ENCODE peak calls at places on chromosomes 12 and 14, in five cellular contexts. One of them, this sample, is unnamed. For H3F3A, the result is how much of the 10 kb centered on the place peaks cover.

GRCh38 chr12:88922816-88923215 is 342.5 kb upstream of the KITLG start:
- DNase-seq in PC-3: no peak
- DNase-seq in GM23248: peak
- DNase-seq in neural progenitor cell: no peak
- DNase-seq in SK-N-SH: no peak
- DNase-seq in this sample: no peak

GRCh38 chr14:20456971-20457370 is 1.9 kb downstream of the APEX1 start:
- DNase-seq in PC-3: no peak
- DNase-seq in GM23248: no peak
- DNase-seq in neural progenitor cell: no peak
- DNase-seq in SK-N-SH: no peak
- DNase-seq in this sample: no peak

GRCh38 chr12:46187023-46187422 is 81.8 kb downstream of the SLC38A1 start:
- DNase-seq in PC-3: peak
- DNase-seq in GM23248: peak
- DNase-seq in neural progenitor cell: no peak
- DNase-seq in SK-N-SH: no peak
- DNase-seq in this sample: no peak

GRCh38 chr12:111600296-111600562 is 1.1 kb upstream of the ATXN2 start:
- DNase-seq in PC-3: no peak
- DNase-seq in GM23248: no peak
- DNase-seq in neural progenitor cell: no peak
- DNase-seq in SK-N-SH: no peak
- DNase-seq in this sample: no peak

GRCh38 chr12:32273063-32273521 is 126.3 kb upstream of the FGD4 start:
- DNase-seq in PC-3: peak
- DNase-seq in GM23248: peak
- DNase-seq in neural progenitor cell: no peak
- DNase-seq in SK-N-SH: no peak
- DNase-seq in this sample: no peak

GRCh38 chr12:43148711-43149110 is 403.3 kb downstream of the ADAMTS20 start:
- DNase-seq in PC-3: no peak
- DNase-seq in GM23248: peak
- DNase-seq in neural progenitor cell: no peak
- DNase-seq in SK-N-SH: no peak
- DNase-seq in this sample: no peak

GRCh38 chr12:126926023-126926600 is 1340.9 kb upstream of the TMEM132C start:
- DNase-seq in PC-3: peak
- DNase-seq in GM23248: peak
- DNase-seq in neural progenitor cell: peak
- DNase-seq in SK-N-SH: no peak
- DNase-seq in this sample: no peak

GRCh38 chr12:93186131-93186530 is 191.6 kb upstream of the NUDT4 start:
- DNase-seq in PC-3: no peak
- DNase-seq in GM23248: peak
- DNase-seq in neural progenitor cell: no peak
- DNase-seq in SK-N-SH: no peak
- DNase-seq in this sample: no peak

GRCh38 chr12:5184159-5184558 is 140.5 kb downstream of the KCNA5 start:
- DNase-seq in PC-3: no peak
- DNase-seq in GM23248: peak
- DNase-seq in neural progenitor cell: no peak
- DNase-seq in SK-N-SH: no peak
- DNase-seq in this sample: peak

GRCh38 chr12:49021292-49021915 is 2.8 kb upstream of the PRKAG1 start:
- DNase-seq in PC-3: no peak
- DNase-seq in GM23248: no peak
- DNase-seq in neural progenitor cell: no peak
- DNase-seq in SK-N-SH: peak
- DNase-seq in this sample: no peak

GRCh38 chr14:24132061-24132685 is 1.7 kb downstream of the FITM1 start:
- DNase-seq in PC-3: no peak
- DNase-seq in GM23248: no peak
- DNase-seq in neural progenitor cell: no peak
- DNase-seq in SK-N-SH: no peak
- DNase-seq in this sample: no peak

GRCh38 chr12:4809013-4809448 is 88.8 kb downstream of the GALNT8 start:
- DNase-seq in PC-3: no peak
- DNase-seq in GM23248: no peak
- DNase-seq in neural progenitor cell: peak
- DNase-seq in SK-N-SH: peak
- DNase-seq in this sample: peak

GRCh38 chr14:31945074-31945613 is 132.0 kb upstream of the ARHGAP5 start:
- DNase-seq in PC-3: no peak
- DNase-seq in GM23248: no peak
- DNase-seq in neural progenitor cell: no peak
- DNase-seq in SK-N-SH: peak
- DNase-seq in this sample: no peak

GRCh38 chr12:77118696-77119095 is 53.3 kb upstream of the E2F7 start:
- DNase-seq in PC-3: peak
- DNase-seq in GM23248: peak
- DNase-seq in neural progenitor cell: no peak
- DNase-seq in SK-N-SH: no peak
- DNase-seq in this sample: no peak

GRCh38 chr12:121524196-121524930 is 56.5 kb downstream of the KDM2B start:
- DNase-seq in PC-3: no peak
- DNase-seq in GM23248: no peak
- DNase-seq in neural progenitor cell: peak
- DNase-seq in SK-N-SH: no peak
- DNase-seq in this sample: no peak

GRCh38 chr12:132771126-132771838 is 9.7 kb upstream of the ANKLE2 start:
- DNase-seq in PC-3: no peak
- DNase-seq in GM23248: peak
- DNase-seq in neural progenitor cell: no peak
- DNase-seq in SK-N-SH: no peak
- DNase-seq in this sample: no peak

GRCh38 chr12:122517877-122518276 is 8.9 kb downstream of the RSRC2 start:
- DNase-seq in PC-3: peak
- DNase-seq in GM23248: peak
- DNase-seq in neural progenitor cell: no peak
- DNase-seq in SK-N-SH: no peak
- DNase-seq in this sample: no peak

GRCh38 chr12:128339121-128339520 is 72.2 kb downstream of the TMEM132C start:
- DNase-seq in PC-3: no peak
- DNase-seq in GM23248: no peak
- DNase-seq in neural progenitor cell: no peak
- DNase-seq in SK-N-SH: no peak
- DNase-seq in this sample: no peak

GRCh38 chr14:23093526-23093925 is 1.4 kb downstream of the ACIN1 start:
- DNase-seq in PC-3: no peak
- DNase-seq in GM23248: no peak
- DNase-seq in neural progenitor cell: no peak
- DNase-seq in SK-N-SH: no peak
- DNase-seq in this sample: no peak

GRCh38 chr12:63353559-63353958 is 202.6 kb upstream of the AVPR1A start:
- DNase-seq in PC-3: peak
- DNase-seq in GM23248: peak
- DNase-seq in neural progenitor cell: no peak
- DNase-seq in SK-N-SH: no peak
- DNase-seq in this sample: no peak

GRCh38 chr12:112617191-112617505 is 174.4 kb upstream of the RPH3A start:
- DNase-seq in PC-3: no peak
- DNase-seq in GM23248: no peak
- DNase-seq in neural progenitor cell: peak
- DNase-seq in SK-N-SH: no peak
- DNase-seq in this sample: no peak

GRCh38 chr12:92224685-92225331 is 79.2 kb upstream of the BTG1 start:
- DNase-seq in PC-3: peak
- DNase-seq in GM23248: peak
- DNase-seq in neural progenitor cell: no peak
- DNase-seq in SK-N-SH: peak
- DNase-seq in this sample: peak

GRCh38 chr14:55303646-55304277 is 32.5 kb downstream of the FBXO34 start:
- DNase-seq in PC-3: no peak
- DNase-seq in GM23248: no peak
- DNase-seq in neural progenitor cell: no peak
- DNase-seq in SK-N-SH: no peak
- DNase-seq in this sample: no peak

GRCh38 chr14:37515761-37516160 is 79.3 kb downstream of the FOXA1 start:
- DNase-seq in PC-3: no peak
- DNase-seq in GM23248: no peak
- DNase-seq in neural progenitor cell: no peak
- DNase-seq in SK-N-SH: no peak
- DNase-seq in this sample: no peak

GRCh38 chr12:8890313-8891084 is 23.8 kb upstream of the PHC1 start:
- DNase-seq in PC-3: peak
- DNase-seq in GM23248: peak
- DNase-seq in neural progenitor cell: peak
- DNase-seq in SK-N-SH: peak
- DNase-seq in this sample: peak

GRCh38 chr14:97382616-97383226 is 585.5 kb downstream of the VRK1 start:
- DNase-seq in PC-3: no peak
- DNase-seq in GM23248: no peak
- DNase-seq in neural progenitor cell: no peak
- DNase-seq in SK-N-SH: no peak
- DNase-seq in this sample: no peak

GRCh38 chr12:90311561-90311960 is 602.9 kb upstream of the ATP2B1 start:
- DNase-seq in PC-3: no peak
- DNase-seq in GM23248: no peak
- DNase-seq in neural progenitor cell: no peak
- DNase-seq in SK-N-SH: no peak
- DNase-seq in this sample: no peak

GRCh38 chr14:99327050-99327449 is 55.1 kb upstream of the BCL11B start:
- DNase-seq in PC-3: no peak
- DNase-seq in GM23248: no peak
- DNase-seq in neural progenitor cell: no peak
- DNase-seq in SK-N-SH: peak
- DNase-seq in this sample: no peak

GRCh38 chr12:121420109-121420508 is 20.2 kb downstream of the RNF34 start:
- DNase-seq in PC-3: no peak
- DNase-seq in GM23248: no peak
- DNase-seq in neural progenitor cell: no peak
- DNase-seq in SK-N-SH: no peak
- DNase-seq in this sample: no peak

GRCh38 chr14:77043984-77044485 is 15.5 kb upstream of the IRF2BPL start:
- DNase-seq in PC-3: no peak
- DNase-seq in GM23248: peak
- DNase-seq in neural progenitor cell: no peak
- DNase-seq in SK-N-SH: no peak
- DNase-seq in this sample: no peak

GRCh38 chr14:68938515-68939423 is 40.3 kb downstream of the ACTN1 start:
- DNase-seq in PC-3: no peak
- DNase-seq in GM23248: no peak
- DNase-seq in neural progenitor cell: no peak
- DNase-seq in SK-N-SH: peak
- DNase-seq in this sample: no peak
- H3F3A ChIP-seq in PC-3: under half
- H3F3A ChIP-seq in GM23248: half or more
- H3F3A ChIP-seq in neural progenitor cell: under half
- H3F3A ChIP-seq in SK-N-SH: under half
- H3F3A ChIP-seq in this sample: under half

GRCh38 chr14:49962616-49963015 is 69.7 kb downstream of the ARF6 start:
- DNase-seq in PC-3: peak
- DNase-seq in GM23248: peak
- DNase-seq in neural progenitor cell: no peak
- DNase-seq in SK-N-SH: no peak
- DNase-seq in this sample: no peak

GRCh38 chr14:49957089-49957852 is 64.4 kb downstream of the ARF6 start:
- DNase-seq in PC-3: no peak
- DNase-seq in GM23248: no peak
- DNase-seq in neural progenitor cell: no peak
- DNase-seq in SK-N-SH: no peak
- DNase-seq in this sample: no peak

GRCh38 chr14:49961270-49962222 is 68.7 kb downstream of the ARF6 start:
- DNase-seq in PC-3: peak
- DNase-seq in GM23248: no peak
- DNase-seq in neural progenitor cell: no peak
- DNase-seq in SK-N-SH: no peak
- DNase-seq in this sample: no peak

GRCh38 chr14:49960453-49960852 is 67.6 kb downstream of the ARF6 start:
- DNase-seq in PC-3: no peak
- DNase-seq in GM23248: no peak
- DNase-seq in neural progenitor cell: no peak
- DNase-seq in SK-N-SH: no peak
- DNase-seq in this sample: no peak

DNA sequence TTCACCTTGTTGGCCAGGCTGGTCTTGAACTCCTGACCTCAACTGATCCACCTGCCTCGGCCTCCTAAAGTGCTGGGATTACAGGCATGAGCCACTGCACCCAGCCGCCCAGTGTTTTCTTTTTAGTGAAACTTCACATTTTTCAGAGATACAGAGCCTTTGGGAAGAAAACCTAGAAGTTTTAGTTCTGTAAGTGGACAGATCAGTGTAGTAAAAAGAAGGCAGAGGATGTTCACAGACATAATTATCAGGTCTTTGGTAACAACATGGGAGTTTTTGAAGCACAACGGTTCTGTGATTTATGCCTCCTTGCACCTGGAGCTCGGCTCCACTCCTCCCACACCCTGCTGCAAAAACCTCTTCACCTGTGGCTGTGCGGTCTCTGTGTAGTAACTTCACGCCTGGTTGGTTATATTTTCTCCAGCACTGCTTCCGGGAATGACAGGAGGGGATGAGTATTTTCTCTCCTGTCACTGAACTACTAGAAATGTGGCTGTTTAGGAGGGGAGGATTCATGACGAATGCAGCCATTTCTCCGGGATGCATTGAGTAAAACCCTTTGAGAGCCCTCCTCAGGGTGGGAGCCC is 67.0 kb downstream of the ARF6 start:
- DNase-seq in PC-3: no peak
- DNase-seq in GM23248: no peak
- DNase-seq in neural progenitor cell: no peak
- DNase-seq in SK-N-SH: no peak
- DNase-seq in this sample: no peak
- H3F3A ChIP-seq in PC-3: under half
- H3F3A ChIP-seq in GM23248: under half
- H3F3A ChIP-seq in neural progenitor cell: under half
- H3F3A ChIP-seq in SK-N-SH: under half
- H3F3A ChIP-seq in this sample: under half

GRCh38 chr14:59355101-59355500 is 110.1 kb downstream of the GPR135 start:
- DNase-seq in PC-3: no peak
- DNase-seq in GM23248: no peak
- DNase-seq in neural progenitor cell: no peak
- DNase-seq in SK-N-SH: no peak
- DNase-seq in this sample: no peak
- H3F3A ChIP-seq in PC-3: under half
- H3F3A ChIP-seq in GM23248: under half
- H3F3A ChIP-seq in neural progenitor cell: under half
- H3F3A ChIP-seq in SK-N-SH: under half
- H3F3A ChIP-seq in this sample: under half

GRCh38 chr14:71344506-71344905 is 437.2 kb downstream of the PCNX1 start:
- DNase-seq in PC-3: no peak
- DNase-seq in GM23248: no peak
- DNase-seq in neural progenitor cell: no peak
- DNase-seq in SK-N-SH: no peak
- DNase-seq in this sample: no peak

GRCh38 chr14:71348817-71349216 is 441.6 kb downstream of the PCNX1 start:
- DNase-seq in PC-3: no peak
- DNase-seq in GM23248: no peak
- DNase-seq in neural progenitor cell: no peak
- DNase-seq in SK-N-SH: no peak
- DNase-seq in this sample: no peak

GRCh38 chr14:71346685-71347084 is 439.4 kb downstream of the PCNX1 start:
- DNase-seq in PC-3: no peak
- DNase-seq in GM23248: no peak
- DNase-seq in neural progenitor cell: no peak
- DNase-seq in SK-N-SH: no peak
- DNase-seq in this sample: no peak

GRCh38 chr14:71354142-71354541 is 446.9 kb downstream of the PCNX1 start:
- DNase-seq in PC-3: no peak
- DNase-seq in GM23248: no peak
- DNase-seq in neural progenitor cell: no peak
- DNase-seq in SK-N-SH: no peak
- DNase-seq in this sample: no peak

GRCh38 chr14:71348394-71348793 is 441.1 kb downstream of the PCNX1 start:
- DNase-seq in PC-3: no peak
- DNase-seq in GM23248: no peak
- DNase-seq in neural progenitor cell: no peak
- DNase-seq in SK-N-SH: no peak
- DNase-seq in this sample: no peak
- H3F3A ChIP-seq in PC-3: under half
- H3F3A ChIP-seq in GM23248: under half
- H3F3A ChIP-seq in neural progenitor cell: under half
- H3F3A ChIP-seq in SK-N-SH: under half
- H3F3A ChIP-seq in this sample: under half